ENCODE peak calls at places on chromosomes 1 and 21, in four cellular contexts. C is H9, X is IMR-90, J is H1. O is an unnamed sample.
A peak's percentile ranks its signal among the peaks of the same experiment; 100 is the strongest.

GRCh38 chr1:235767795-235768194 is 98.9 kb downstream of the LYST start:
- DNase-seq in C (no peak), X (no peak), J (no peak), O (no peak)

GRCh38 chr1:7613851-7614205 is 157.3 kb upstream of the VAMP3 start:
- DNase-seq in C (no peak), X (no peak), J (no peak), O (no peak)

GRCh38 chr1:23745515-23745914 is 2.2 kb downstream of the ELOA start:
- DNase-seq in C (no peak), X (peak; percentile 62), J (no peak), O (peak; percentile 59)

GRCh38 chr21:45410151-45410864 is 5.3 kb downstream of the COL18A1 start:
- DNase-seq in C (no peak), X (no peak), J (no peak), O (no peak)

GRCh38 chr21:26795398-26795790 is 49.8 kb downstream of the ADAMTS1 start:
- DNase-seq in C (no peak), X (no peak), J (no peak), O (no peak)

GRCh38 chr1:184889902-184890301 is 84.4 kb downstream of the NIBAN1 start:
- DNase-seq in C (no peak), X (no peak), J (no peak), O (no peak)

GRCh38 chr1:73463848-73464247 is 734.1 kb downstream of the LRRIQ3 start:
- DNase-seq in C (no peak), X (no peak), J (no peak), O (peak; percentile 6)

GRCh38 chr1:43317817-43318471 is 17.2 kb downstream of the TIE1 start:
- DNase-seq in C (no peak), X (peak; percentile 49), J (no peak), O (no peak)

GRCh38 chr1:31951276-31951675 is 13.1 kb upstream of the PTP4A2 start:
- DNase-seq in C (no peak), X (no peak), J (no peak), O (no peak)

GRCh38 chr1:194104247-194104844 is 917.9 kb upstream of the B3GALT2 start:
- DNase-seq in C (no peak), X (no peak), J (no peak), O (peak; percentile 44)

GRCh38 chr1:86018311-86018923 is 138.2 kb downstream of the COL24A1 start:
- DNase-seq in C (no peak), X (peak; percentile 23), J (peak; percentile 45), O (peak; percentile 45)

GRCh38 chr1:115218696-115219095 is 119.4 kb downstream of the NGF start:
- DNase-seq in C (no peak), X (no peak), J (no peak), O (no peak)

GRCh38 chr21:36606983-36607325 is 92.0 kb upstream of the SIM2 start:
- DNase-seq in C (no peak), X (no peak), J (no peak), O (no peak)

GRCh38 chr1:52554756-52555155 is 1.9 kb upstream of the TUT4 start:
- DNase-seq in C (no peak), X (peak; percentile 31), J (no peak), O (peak; percentile 66)

GRCh38 chr1:166032163-166032562 is 134.6 kb downstream of the FAM78B start:
- DNase-seq in C (no peak), X (no peak), J (no peak), O (no peak)

GRCh38 chr1:188359315-188359714 is 1530.6 kb downstream of the PLA2G4A start:
- DNase-seq in C (no peak), X (no peak), J (no peak), O (no peak)

GRCh38 chr1:220748091-220748934 is at the start of gene MTARC2:
- DNase-seq in C (peak; percentile 91), X (peak; percentile 49), J (peak; percentile 81), O (peak; percentile 90)

GRCh38 chr1:39955547-39956539 is 898 bp downstream of the MFSD2A start:
- DNase-seq in C (peak; percentile 54), X (peak; percentile 49), J (peak; percentile 61), O (peak; percentile 48)

GRCh38 chr1:115507256-115507589 is 134.5 kb upstream of the VANGL1 start:
- DNase-seq in C (peak; percentile 58), X (peak; percentile 63), J (no peak), O (peak; percentile 82)

GRCh38 chr1:244576259-244576892 is 76.5 kb upstream of the DESI2 start:
- DNase-seq in C (no peak), X (no peak), J (no peak), O (peak; percentile 12)

GRCh38 chr21:34904526-34905298 is 144.4 kb downstream of the RUNX1 start:
- DNase-seq in C (no peak), X (no peak), J (no peak), O (no peak)

GRCh38 chr1:10980094-10980577 is 32.3 kb upstream of the TARDBP start:
- DNase-seq in C (peak; percentile 97), X (peak; percentile 31), J (peak; percentile 85), O (peak; percentile 88)

GRCh38 chr1:42736152-42736551 is 3.9 kb downstream of the CLDN19 start:
- DNase-seq in C (no peak), X (no peak), J (no peak), O (peak; percentile 73)

GRCh38 chr1:188089015-188089414 is 1260.3 kb downstream of the PLA2G4A start:
- DNase-seq in C (no peak), X (no peak), J (no peak), O (peak; percentile 82)

GRCh38 chr21:27802816-27803475 is 836.1 kb upstream of the ADAMTS5 start:
- DNase-seq in C (peak; percentile 57), X (peak; percentile 31), J (peak; percentile 66), O (peak; percentile 71)

GRCh38 chr21:37357691-37358090 is 8.9 kb upstream of the DYRK1A start:
- DNase-seq in C (no peak), X (no peak), J (no peak), O (no peak)

GRCh38 chr1:208166340-208167138 is 77.6 kb downstream of the PLXNA2 start:
- DNase-seq in C (peak; percentile 59), X (no peak), J (no peak), O (peak; percentile 79)

GRCh38 chr1:76766381-76766780 is 100.9 kb upstream of the ST6GALNAC5 start:
- DNase-seq in C (no peak), X (no peak), J (no peak), O (no peak)

GRCh38 chr1:19437911-19438310 is 47.4 kb downstream of the CAPZB start:
- DNase-seq in C (no peak), X (peak; percentile 48), J (no peak), O (no peak)

GRCh38 chr1:200919386-200919785 is 24.7 kb downstream of the INAVA start:
- DNase-seq in C (no peak), X (no peak), J (no peak), O (no peak)
- H3K56ac ChIP-seq in C (no peak overlapping the region), X (no peak overlapping the region), J (no peak overlapping the region), O (no peak overlapping the region)

DNA sequence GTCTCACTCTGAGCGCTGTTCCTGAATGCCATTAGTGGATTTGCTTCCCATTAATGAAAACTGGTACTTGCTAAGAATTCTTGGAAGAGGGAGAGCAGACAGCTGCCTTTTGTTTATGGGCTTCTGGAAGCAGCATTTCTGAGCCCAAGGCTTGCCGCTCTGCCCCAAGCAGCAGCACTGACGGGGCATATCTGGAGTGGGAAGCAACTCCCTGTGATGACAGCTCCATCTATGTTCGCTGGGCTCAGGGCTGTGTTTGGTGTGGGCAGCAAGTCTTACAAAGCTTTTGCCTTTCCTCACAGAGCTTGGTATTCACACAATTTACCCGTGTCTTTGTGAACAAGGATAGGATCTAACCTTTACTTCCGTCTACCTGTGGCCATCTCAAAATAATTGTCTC is 72.2 kb downstream of the DDX20 start:
- DNase-seq in C (no peak), X (no peak), J (no peak), O (no peak)
- H3K4ac ChIP-seq in C (no peak overlapping the region), X (no peak overlapping the region), J (no peak overlapping the region), O (no peak overlapping the region)

GRCh38 chr1:170659404-170660035 is 4.4 kb upstream of the PRRX1 start:
- DNase-seq in C (no peak), X (no peak), J (no peak), O (peak; percentile 17)
- H3K56ac ChIP-seq in C (no peak overlapping the region), X (no peak overlapping the region), J (no peak overlapping the region), O (no peak overlapping the region)

DNA sequence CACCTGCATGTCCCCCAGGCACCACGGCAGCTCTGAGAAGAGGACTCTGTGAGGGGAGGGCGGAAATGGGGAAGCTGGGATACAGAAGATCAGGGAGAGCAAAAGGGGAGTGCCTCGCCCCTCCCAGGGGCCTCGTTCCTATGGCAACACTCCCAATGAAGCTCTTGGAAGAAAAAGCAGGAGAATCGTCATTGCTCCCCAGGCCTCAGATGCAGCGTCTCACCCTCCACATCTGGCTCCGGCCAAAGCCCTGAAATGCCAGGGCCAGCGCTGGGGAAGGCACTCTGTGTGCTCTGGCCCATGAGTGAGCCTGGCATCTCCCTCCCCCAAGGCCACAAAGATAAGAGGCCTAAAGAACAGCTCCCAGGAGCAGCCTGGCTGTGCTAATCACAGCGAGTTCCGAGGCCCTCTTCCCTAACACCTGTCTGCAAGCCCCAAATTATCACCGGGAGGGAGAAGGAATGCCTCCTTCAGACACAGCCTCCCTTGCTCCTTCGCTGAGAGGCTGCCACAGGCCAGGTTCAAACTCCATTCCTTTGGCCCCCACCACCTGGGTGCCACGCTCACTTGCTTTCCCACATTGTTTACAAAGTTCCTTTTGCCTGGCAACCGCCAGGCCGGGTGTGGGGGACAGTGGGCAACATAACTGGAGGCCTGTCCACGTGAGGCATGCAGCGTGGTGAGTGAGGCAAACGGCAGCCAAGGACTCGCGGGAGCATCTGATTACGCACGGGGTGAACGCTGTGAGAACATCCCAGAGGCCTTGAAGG is 27.8 kb downstream of the ECE1 start:
- DNase-seq in C (peak; percentile 47), X (peak; percentile 95), J (no peak), O (peak; percentile 85)
- H3K4ac ChIP-seq in C (peak overlapping the region; percentile 1), X (peak overlapping the region; percentile 99), J (peak overlapping the region; percentile 54), O (no peak overlapping the region)

DNA sequence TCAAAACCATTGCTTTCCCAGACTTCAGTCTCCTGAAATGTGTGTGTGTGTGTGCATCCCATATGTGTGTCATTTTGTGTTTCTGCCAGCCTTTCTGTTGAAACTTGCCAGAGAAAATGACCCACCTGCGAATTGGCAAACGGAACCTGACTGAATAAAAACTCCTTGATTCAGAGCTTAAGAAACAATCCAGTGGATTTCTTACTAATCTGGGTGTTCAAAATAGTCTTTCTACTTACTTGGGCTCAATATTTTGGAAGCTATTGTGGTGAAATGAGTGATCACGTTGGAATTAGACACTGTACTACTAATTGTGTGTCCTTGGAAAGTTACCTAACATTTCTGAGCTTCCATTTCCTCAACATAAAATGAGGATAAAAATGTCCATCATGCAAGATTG is 138.9 kb upstream of the ERG start:
- DNase-seq in C (no peak), X (no peak), J (no peak), O (no peak)
- H3K56ac ChIP-seq in C (no peak overlapping the region), X (no peak overlapping the region), J (no peak overlapping the region), O (no peak overlapping the region)

GRCh38 chr1:109474697-109475096 is 8.4 kb downstream of the SYPL2 start:
- DNase-seq in C (peak; percentile 4), X (no peak), J (no peak), O (no peak)
- H3K4ac ChIP-seq in C (no peak overlapping the region), X (no peak overlapping the region), J (no peak overlapping the region), O (no peak overlapping the region)